ENCODE peak calls at places on chromosomes 6 and 20, in eight cellular contexts. B is HepG2, Y is PC-9, O is SK-N-SH, G is mammary epithelial cell, Z is IMR-90, L is endothelial cell of umbilical vein, F is HCT116. X is an unnamed sample.

GRCh38 chr20:8652396-8652795 is 416.5 kb upstream of the PLCB4 start:
- DNase-seq in F (no peak), G (no peak), L (no peak), O (no peak), Y (no peak), B (no peak), Z (no peak), X (no peak)

GRCh38 chr6:20873425-20874190 is 339.4 kb downstream of the CDKAL1 start:
- DNase-seq in F (no peak), B (no peak), Z (no peak), O (no peak), Y (no peak), L (peak; percentile 25), G (no peak), X (peak; percentile 60)

GRCh38 chr6:170027111-170028043 is 263.5 kb downstream of the DLL1 start:
- DNase-seq in F (no peak), L (no peak), G (no peak), O (no peak), Z (peak; percentile 15), B (no peak), Y (no peak), X (no peak)

GRCh38 chr20:57618091-57618765 is 2.0 kb downstream of the ZBP1 start:
- DNase-seq in O (no peak), B (no peak), L (no peak), Z (no peak), Y (peak; percentile 92), F (peak; percentile 57), G (peak; percentile 82), X (no peak)

GRCh38 chr6:91268941-91269340 is 682.1 kb upstream of the MAP3K7 start:
- DNase-seq in Y (no peak), Z (no peak), B (no peak), F (no peak), G (no peak), L (no peak), O (no peak), X (no peak)

GRCh38 chr6:10901751-10902150 is 14.9 kb downstream of the SYCP2L start:
- DNase-seq in F (no peak), O (no peak), L (no peak), Y (no peak), Z (no peak), B (no peak), G (no peak), X (no peak)

GRCh38 chr6:54681987-54682386 is 164.6 kb upstream of the FAM83B start:
- DNase-seq in L (no peak), B (no peak), G (peak; percentile 59), Y (peak; percentile 18), Z (peak; percentile 84), F (peak; percentile 12), O (no peak), X (no peak)

GRCh38 chr6:33987531-33988021 is 158.3 kb downstream of the GRM4 start:
- DNase-seq in G (no peak), F (peak; percentile 37), Z (no peak), L (no peak), B (no peak), O (no peak), Y (peak; percentile 12), X (no peak)

GRCh38 chr20:25011831-25012241 is 19.3 kb upstream of the APMAP start:
- DNase-seq in Y (no peak), Z (no peak), G (no peak), L (no peak), F (no peak), O (no peak), B (no peak), X (no peak)

GRCh38 chr6:150391414-150391813 is 22.6 kb downstream of the IYD start:
- DNase-seq in B (no peak), F (no peak), O (no peak), G (no peak), Z (no peak), L (no peak), Y (no peak), X (no peak)
- H3K4me2 ChIP-seq in B (no peak overlapping the region), F (no peak overlapping the region), O (no peak overlapping the region), G (no peak overlapping the region), Z (no peak overlapping the region), L (no peak overlapping the region), Y (no peak overlapping the region), X (no peak overlapping the region)

GRCh38 chr6:156848123-156848522 is 70.9 kb downstream of the ARID1B start:
- DNase-seq in Z (no peak), L (no peak), O (no peak), G (no peak), F (no peak), B (no peak), Y (no peak), X (no peak)

GRCh38 chr6:156842598-156843250 is 65.5 kb downstream of the ARID1B start:
- DNase-seq in Y (no peak), O (no peak), L (peak; percentile 66), F (no peak), G (no peak), B (no peak), Z (peak; percentile 37), X (no peak)

GRCh38 chr6:156844089-156844488 is 66.9 kb downstream of the ARID1B start:
- DNase-seq in B (no peak), O (no peak), Z (peak; percentile 45), F (no peak), Y (no peak), G (no peak), L (no peak), X (no peak)

GRCh38 chr6:156846845-156847599 is 69.8 kb downstream of the ARID1B start:
- DNase-seq in G (no peak), L (no peak), O (no peak), Y (no peak), Z (no peak), B (no peak), F (no peak), X (no peak)

DNA sequence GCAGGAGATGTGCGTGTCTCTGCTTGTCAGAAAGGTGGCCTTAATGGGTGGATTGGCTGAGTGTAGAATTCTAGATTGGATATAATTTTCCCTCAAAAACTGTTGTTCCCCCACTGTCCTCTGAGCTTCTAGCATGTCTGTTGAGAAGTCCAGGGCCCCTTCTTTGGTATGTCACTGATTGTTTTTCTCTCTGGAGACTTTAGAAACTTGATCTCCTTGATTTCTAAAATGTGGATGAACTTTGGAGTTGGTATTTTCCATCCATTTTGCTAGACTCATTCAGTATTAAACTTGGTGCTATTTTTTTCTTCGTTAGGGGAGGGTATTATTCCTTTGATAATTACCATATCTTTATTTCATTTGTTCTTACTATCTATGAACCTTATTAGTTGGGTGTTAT is 68.3 kb downstream of the ARID1B start:
- DNase-seq in F (no peak), O (no peak), B (peak; percentile 13), Z (no peak), L (no peak), G (no peak), Y (no peak), X (no peak)
- H4K20me1 ChIP-seq in F (no peaks in the 10 kb centered on the region), O (peaks cover 81% of the 10 kb centered on the region), B (peaks cover 5% of the 10 kb centered on the region), Z (peaks cover 69% of the 10 kb centered on the region), L (peaks cover 14% of the 10 kb centered on the region), G (no peaks in the 10 kb centered on the region), Y (peaks cover 4% of the 10 kb centered on the region), X (peaks cover 85% of the 10 kb centered on the region)

GRCh38 chr20:34299925-34300806 is 3.0 kb downstream of the AHCY start:
- DNase-seq in Y (no peak), L (no peak), F (no peak), Z (peak; percentile 44), O (no peak), G (no peak), B (peak; percentile 87), X (no peak)

GRCh38 chr20:34301587-34302311 is 1.4 kb downstream of the AHCY start:
- DNase-seq in B (no peak), L (no peak), F (no peak), Y (no peak), Z (no peak), G (no peak), O (no peak), X (no peak)

GRCh38 chr20:34302723-34303528 is at the start of gene AHCY:
- DNase-seq in O (peak; percentile 95), Z (peak; percentile 95), G (peak; percentile 98), L (peak; percentile 96), F (peak; percentile 95), Y (peak; percentile 99), B (peak; percentile 97), X (peak; percentile 98)

GRCh38 chr20:34302312-34302722 is 838 bp downstream of the AHCY start:
- DNase-seq in O (no peak), F (no peak), Z (peak; percentile 47), Y (no peak), B (peak; percentile 39), L (no peak), G (peak; percentile 25), X (peak; percentile 6)

DNA sequence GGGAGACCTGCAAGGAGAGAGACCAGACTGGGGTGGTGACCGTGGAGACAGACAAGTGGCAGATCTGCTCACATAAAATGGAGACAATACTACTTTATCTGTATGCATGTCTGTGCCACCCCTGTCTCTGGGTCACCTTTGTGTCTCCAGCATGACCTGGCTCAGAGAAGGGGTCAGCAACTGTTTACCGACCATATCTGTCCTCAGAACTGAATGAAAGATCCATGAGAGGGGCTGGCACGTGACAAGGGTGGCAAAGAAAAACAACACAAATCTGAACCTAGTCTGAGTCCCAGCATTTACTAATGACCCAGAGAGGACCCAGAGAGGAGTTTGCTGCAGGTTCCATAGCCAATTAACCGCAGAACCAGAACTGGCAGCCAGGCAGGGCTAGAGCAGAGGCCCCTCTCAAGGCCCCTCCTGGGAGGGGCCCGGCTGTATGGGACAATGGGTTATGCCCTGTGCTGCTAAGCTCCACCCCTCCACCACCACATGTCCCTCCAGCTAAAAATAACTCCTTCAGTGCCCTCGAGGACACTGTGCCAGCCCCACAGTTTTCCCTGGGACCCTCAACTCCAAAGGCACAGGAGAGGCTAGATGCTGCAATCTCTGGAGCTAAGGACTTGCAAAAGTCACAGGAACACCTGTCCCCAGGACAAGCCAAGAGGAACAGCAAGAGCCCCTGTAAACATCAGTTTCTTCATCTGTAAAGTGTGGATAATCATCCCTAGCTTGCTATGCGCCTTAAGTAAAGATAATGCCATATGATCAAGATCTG is 2.2 kb downstream of the AHCY start:
- DNase-seq in O (no peak), Z (no peak), F (no peak), Y (no peak), G (no peak), L (no peak), B (peak; percentile 90), X (no peak)
- H3K4me3 ChIP-seq in O (no peak overlapping the region), Z (no peak overlapping the region), F (peak overlapping the region; percentile 55), Y (peak overlapping the region; percentile 99), G (no peak overlapping the region), L (no peak overlapping the region), B (peak overlapping the region; percentile 92), X (no peak overlapping the region)

DNA sequence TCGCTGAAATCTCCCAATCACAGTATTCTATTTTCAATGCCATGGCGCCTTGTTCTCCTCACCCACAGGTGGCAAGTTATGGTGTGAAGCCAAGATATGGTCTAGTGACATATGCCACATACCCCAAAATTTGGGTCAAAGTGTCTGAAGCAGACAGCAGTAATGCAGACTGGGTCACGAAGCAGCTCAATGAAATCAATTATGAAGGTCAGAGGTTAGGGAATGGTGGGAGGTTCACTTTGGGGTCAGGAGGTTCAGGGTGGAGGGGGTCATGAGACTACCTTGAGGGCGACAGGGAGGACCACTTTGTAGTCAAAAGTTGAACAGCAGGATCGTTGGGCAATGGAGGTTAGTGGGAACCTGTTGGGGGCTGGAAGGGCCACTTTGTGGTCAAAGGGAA is 2.4 kb downstream of the CFB start:
- DNase-seq in O (no peak), B (no peak), G (no peak), Y (no peak), F (no peak), L (no peak), Z (no peak), X (no peak)
- H3K4me2 ChIP-seq in O (no peak overlapping the region), B (no peak overlapping the region), G (no peak overlapping the region), Y (peak overlapping the region; percentile 48), F (peak overlapping the region; percentile 47), L (no peak overlapping the region), Z (no peak overlapping the region), X (no peak overlapping the region)

X was measured in neural progenitor cell.